ENCODE peak calls at places on chromosomes 7 and 10, in seven cellular contexts. A is MCF 10A, B is GM10248, C is WTC11, W is dorsolateral prefrontal cortex, N is mucosa of descending colon, M is progenitor cell of endocrine pancreas. T is an unnamed sample.

GRCh38 chr7:71900556-71900955 is 511.6 kb downstream of the CALN1 start:
- DNase-seq in M (no peak), A (no peak), W (no peak), N (no peak), C (no peak), B (no peak), T (no peak)

GRCh38 chr7:140645166-140645565 is 4.6 kb upstream of the DENND2A start:
- DNase-seq in B (no peak), C (peak; percentile 84), W (no peak), N (no peak), A (peak; percentile 10), M (no peak), T (no peak)

GRCh38 chr10:70350501-70350900 is 31.9 kb downstream of the LRRC20 start:
- DNase-seq in M (no peak), N (no peak), W (no peak), B (no peak), A (no peak), C (no peak), T (no peak)

GRCh38 chr10:20195076-20195475 is 378.8 kb downstream of the PLXDC2 start:
- DNase-seq in C (no peak), B (no peak), M (no peak), A (no peak), W (no peak), N (no peak), T (no peak)

GRCh38 chr10:124917168-124917938 is 24.6 kb upstream of the ZRANB1 start:
- DNase-seq in C (peak; percentile 31), M (peak; percentile 23), W (peak; percentile 50), B (peak; percentile 37), A (peak; percentile 35), N (peak; percentile 69), T (no peak)

GRCh38 chr7:103068429-103069403 is 5.9 kb downstream of the FBXL13 start:
- DNase-seq in C (no peak), M (no peak), W (no peak), N (no peak), A (no peak), B (no peak), T (no peak)

GRCh38 chr7:6226194-6226799 is 46.1 kb downstream of the CYTH3 start:
- DNase-seq in M (no peak), A (no peak), B (no peak), C (no peak), W (no peak), N (no peak), T (no peak)

GRCh38 chr10:79098596-79099015 is 29.8 kb downstream of the ZMIZ1 start:
- DNase-seq in M (no peak), W (no peak), C (no peak), A (no peak), N (no peak), B (peak; percentile 69), T (no peak)

GRCh38 chr10:34808789-34809745 is 6.0 kb downstream of the PARD3 start:
- DNase-seq in M (no peak), N (no peak), C (peak; percentile 55), W (peak; percentile 47), A (no peak), B (no peak), T (no peak)

GRCh38 chr10:22681301-22681700 is 33.1 kb downstream of the PIP4K2A start:
- DNase-seq in N (no peak), B (no peak), A (no peak), M (no peak), W (no peak), C (no peak), T (no peak)

GRCh38 chr10:79282388-79282787 is 64.9 kb upstream of the PPIF start:
- DNase-seq in C (no peak), N (no peak), A (no peak), B (no peak), W (no peak), M (no peak), T (no peak)

GRCh38 chr7:157195868-157196267 is 57.1 kb downstream of the UBE3C start:
- DNase-seq in M (no peak), A (no peak), B (no peak), W (no peak), C (no peak), N (no peak), T (no peak)

GRCh38 chr10:110273474-110273873 is 31.2 kb downstream of the SMNDC1 start:
- DNase-seq in A (peak; percentile 91), W (no peak), C (no peak), B (peak; percentile 12), M (no peak), N (peak; percentile 48), T (peak; percentile 34)

GRCh38 chr10:125129076-125129458 is 31.3 kb downstream of the CTBP2 start:
- DNase-seq in A (no peak), W (no peak), N (no peak), M (no peak), C (no peak), B (no peak), T (no peak)

GRCh38 chr7:111559665-111560064 is 2.6 kb downstream of the IMMP2L start:
- DNase-seq in C (no peak), N (no peak), W (no peak), M (no peak), B (no peak), A (no peak), T (no peak)

GRCh38 chr10:103584216-103585010 is 90.9 kb downstream of the NEURL1 start:
- DNase-seq in N (no peak), C (peak; percentile 43), M (no peak), B (peak; percentile 66), A (no peak), W (no peak), T (no peak)

GRCh38 chr10:113957013-113957412 is 86.7 kb upstream of the ADRB1 start:
- DNase-seq in N (no peak), W (no peak), A (peak; percentile 51), B (no peak), M (no peak), C (no peak), T (peak; percentile 79)

GRCh38 chr10:71769279-71769823 is 4.0 kb downstream of the VSIR start:
- DNase-seq in C (no peak), W (no peak), B (no peak), M (no peak), A (no peak), N (peak; percentile 28), T (no peak)

GRCh38 chr10:59382831-59383295 is 20.5 kb upstream of the FAM13C start:
- DNase-seq in W (no peak), M (no peak), A (no peak), C (no peak), B (no peak), N (no peak), T (no peak)

GRCh38 chr7:100015232-100016208 is at the start of gene ZKSCAN1:
- DNase-seq in C (peak; percentile 85), B (peak; percentile 97), W (peak; percentile 93), A (peak; percentile 95), N (peak; percentile 93), M (peak; percentile 67), T (peak; percentile 52)

GRCh38 chr10:71127019-71127534 is 85.3 kb upstream of the UNC5B start:
- DNase-seq in A (no peak), B (no peak), N (no peak), M (no peak), W (no peak), C (no peak), T (no peak)

GRCh38 chr10:88038268-88038667 is 174.8 kb downstream of the PTEN start:
- DNase-seq in B (no peak), M (no peak), A (peak; percentile 74), N (no peak), C (no peak), W (no peak), T (no peak)

GRCh38 chr10:48480397-48481374 is 124.2 kb downstream of the ARHGAP22 start:
- DNase-seq in N (no peak), A (no peak), C (no peak), B (no peak), W (no peak), M (no peak), T (no peak)

GRCh38 chr7:158066085-158066484 is 521.5 kb downstream of the PTPRN2 start:
- DNase-seq in M (no peak), N (no peak), C (no peak), A (no peak), B (no peak), W (no peak), T (no peak)

GRCh38 chr10:75335191-75335590 is 66.4 kb downstream of the ZNF503 start:
- DNase-seq in C (no peak), B (no peak), A (no peak), N (no peak), M (no peak), W (no peak), T (no peak)

GRCh38 chr7:4882169-4882741 is 1.3 kb downstream of the RADIL start:
- DNase-seq in B (no peak), C (peak; percentile 44), W (peak; percentile 51), N (no peak), M (no peak), A (no peak), T (no peak)

GRCh38 chr10:80537705-80538480 is at the start of gene SH2D4B:
- DNase-seq in M (no peak), W (no peak), C (no peak), N (no peak), A (no peak), B (no peak), T (no peak)

GRCh38 chr10:80536361-80536835 is 1.3 kb upstream of the SH2D4B start:
- DNase-seq in N (no peak), B (no peak), W (no peak), M (no peak), A (no peak), C (no peak), T (no peak)

GRCh38 chr10:80538481-80539185 is 931 bp downstream of the SH2D4B start:
- DNase-seq in N (no peak), C (no peak), M (no peak), B (no peak), W (no peak), A (no peak), T (no peak)

GRCh38 chr10:80537086-80537704 is 507 bp upstream of the SH2D4B start:
- DNase-seq in N (no peak), W (no peak), B (no peak), C (no peak), M (no peak), A (no peak), T (no peak)

GRCh38 chr10:80535671-80536360 is 1.9 kb upstream of the SH2D4B start:
- DNase-seq in W (no peak), C (peak; percentile 49), A (peak; percentile 76), N (peak; percentile 90), B (peak; percentile 88), M (peak; percentile 29), T (no peak)
- TF ChIP-seq CTCF in W (peak; percentile 58), C (no peak), A (peak; percentile 68), N (peak; percentile 79), B (peak; percentile 94), M (peak; percentile 67), T (peak; percentile 35)

GRCh38 chr7:36764929-36765328 is 40.6 kb upstream of the AOAH start:
- DNase-seq in W (no peak), C (no peak), N (no peak), A (no peak), B (no peak), M (no peak), T (no peak)
- TF ChIP-seq CTCF in W (no peak), C (no peak), N (no peak), A (no peak), B (no peak), M (no peak), T (no peak)

GRCh38 chr7:655758-656157 is 70.7 kb upstream of the DNAAF5 start:
- DNase-seq in A (no peak), C (no peak), M (no peak), B (no peak), N (no peak), W (no peak), T (no peak)
- TF ChIP-seq CTCF in A (no peak), C (no peak), M (no peak), B (no peak), N (no peak), W (no peak), T (no peak)

GRCh38 chr7:104123786-104124185 is 84.0 kb downstream of the ORC5 start:
- DNase-seq in W (no peak), A (peak; percentile 10), M (no peak), N (no peak), B (no peak), C (no peak), T (peak; percentile 2)
- TF ChIP-seq CTCF in W (no peak), A (no peak), M (no peak), N (no peak), B (no peak), C (no peak), T (no peak)

T was measured in AG04449.